ENCODE peak calls at places on chromosomes 3 and 15, in six cellular contexts. M, P, J, U, Y and Z are unnamed samples.

GRCh38 chr3:14505803-14506500 is 34.2 kb downstream of the GRIP2 start:
- DNase-seq in M (no peak), P (no peak), J (no peak), U (no peak), Y (no peak), Z (no peak)

GRCh38 chr15:78944669-78945407 is at the start of gene CTSH:
- DNase-seq in M (no peak), P (peak), J (peak), U (peak), Y (peak), Z (peak)

GRCh38 chr15:82047493-82048446 is 2.0 kb upstream of the MEX3B start:
- DNase-seq in M (no peak), P (no peak), J (no peak), U (no peak), Y (no peak), Z (no peak)

GRCh38 chr15:70799667-70800450 is 36.5 kb upstream of the UACA start:
- DNase-seq in M (no peak), P (no peak), J (peak), U (no peak), Y (no peak), Z (no peak)

GRCh38 chr3:98039322-98040024 is 4.4 kb upstream of the GABRR3 start:
- DNase-seq in M (peak), P (peak), J (peak), U (peak), Y (peak), Z (no peak)

GRCh38 chr15:86311568-86312280 is 232.1 kb downstream of the AGBL1 start:
- DNase-seq in M (no peak), P (no peak), J (no peak), U (no peak), Y (no peak), Z (no peak)

GRCh38 chr3:139020868-139021234 is at the start of gene PRR23B:
- DNase-seq in M (no peak), P (peak), J (peak), U (no peak), Y (peak), Z (no peak)

GRCh38 chr3:51942603-51943450 is 664 bp downstream of the PARP3 start:
- DNase-seq in M (peak), P (no peak), J (peak), U (peak), Y (peak), Z (peak)

GRCh38 chr3:15903164-15903563 is 105.4 kb upstream of the ANKRD28 start:
- DNase-seq in M (no peak), P (no peak), J (no peak), U (no peak), Y (no peak), Z (no peak)

GRCh38 chr3:193780810-193781472 is 187.9 kb downstream of the OPA1 start:
- DNase-seq in M (no peak), P (peak), J (peak), U (peak), Y (peak), Z (peak)

GRCh38 chr3:38990621-38991020 is 61.1 kb downstream of the SCN11A start:
- DNase-seq in M (no peak), P (no peak), J (no peak), U (no peak), Y (no peak), Z (no peak)

GRCh38 chr3:142273501-142273900 is 48.1 kb upstream of the GK5 start:
- DNase-seq in M (no peak), P (no peak), J (no peak), U (no peak), Y (no peak), Z (no peak)

GRCh38 chr3:44988073-44988472 is 12.0 kb downstream of the EXOSC7 start:
- DNase-seq in M (no peak), P (no peak), J (no peak), U (no peak), Y (peak), Z (no peak)

GRCh38 chr15:67495585-67495984 is 25.3 kb upstream of the C15orf61 start:
- DNase-seq in M (no peak), P (no peak), J (no peak), U (no peak), Y (no peak), Z (no peak)
- TF ChIP-seq TAF1 in M (no peak), P (no peak), J (no peak), U (no peak), Y (no peak), Z (no peak)

DNA sequence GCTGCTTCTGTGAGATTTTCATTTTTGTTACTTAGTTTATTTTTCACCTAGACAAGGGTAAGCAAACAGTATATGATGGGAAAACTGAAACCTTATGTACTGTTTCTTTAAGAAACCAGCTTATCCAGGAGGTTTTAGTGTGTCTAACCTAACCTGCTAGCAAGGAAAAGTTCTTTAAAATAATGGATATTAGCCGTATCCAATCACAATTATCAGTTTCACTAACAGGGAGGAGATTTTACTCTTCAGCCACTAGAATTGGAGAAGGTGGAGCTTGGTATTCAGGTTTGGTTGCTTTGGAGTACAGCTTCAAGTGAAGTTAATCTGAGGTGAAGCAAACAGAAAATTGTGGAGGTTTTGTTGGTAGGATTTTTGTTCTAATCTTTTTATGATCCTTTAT is 12.8 kb downstream of the ZFAND6 start:
- DNase-seq in M (peak), P (no peak), J (peak), U (no peak), Y (peak), Z (no peak)
- TF ChIP-seq POLR2AphosphoS5 in M (no peak), P (no peak), J (peak), U (no peak), Y (peak), Z (no peak)

DNA sequence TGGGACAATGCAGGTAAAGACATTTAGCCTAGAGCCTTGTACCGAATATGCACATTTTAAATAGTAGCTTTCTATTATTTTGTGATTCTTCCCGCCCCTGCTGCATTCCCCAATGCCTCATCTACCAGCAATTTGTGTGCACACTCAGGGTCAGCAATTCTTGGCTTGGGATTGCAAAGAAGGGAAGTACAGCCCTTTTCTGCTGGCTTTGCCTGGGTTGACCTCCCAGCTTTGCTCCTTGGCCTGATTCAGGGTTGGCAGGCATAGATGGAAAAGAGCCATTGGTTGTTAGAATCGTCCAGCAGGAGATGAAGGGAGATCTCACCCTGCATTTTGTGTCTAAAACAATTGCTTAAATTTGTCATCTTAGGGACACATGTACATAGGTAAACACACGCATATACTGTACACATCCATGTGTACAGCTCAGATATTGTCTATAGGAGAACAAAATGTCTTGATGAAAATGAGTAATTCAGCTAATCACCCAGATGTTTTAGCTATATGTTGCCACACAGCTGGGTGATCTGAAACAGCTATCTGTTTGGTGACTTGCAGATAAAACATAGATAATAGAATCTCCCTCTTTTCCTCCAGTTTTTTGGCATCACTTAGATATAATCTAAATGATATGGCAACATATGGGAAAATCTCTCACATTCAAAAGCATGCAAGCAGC is 340.9 kb upstream of the TBL1XR1 start:
- DNase-seq in M (no peak), P (no peak), J (no peak), U (no peak), Y (peak), Z (no peak)
- TF ChIP-seq TAF1 in M (no peak), P (no peak), J (no peak), U (no peak), Y (no peak), Z (no peak)

GRCh38 chr15:89165677-89166076 is 55.7 kb downstream of the RLBP1 start:
- DNase-seq in M (no peak), P (no peak), J (peak), U (no peak), Y (no peak), Z (no peak)

GRCh38 chr15:89171136-89172072 is 50.0 kb downstream of the RLBP1 start:
- DNase-seq in M (no peak), P (peak), J (peak), U (no peak), Y (peak), Z (no peak)

GRCh38 chr15:89163271-89164055 is 57.9 kb downstream of the RLBP1 start:
- DNase-seq in M (no peak), P (no peak), J (no peak), U (no peak), Y (no peak), Z (no peak)

GRCh38 chr15:89164712-89165211 is 56.6 kb downstream of the RLBP1 start:
- DNase-seq in M (no peak), P (no peak), J (peak), U (no peak), Y (no peak), Z (no peak)

DNA sequence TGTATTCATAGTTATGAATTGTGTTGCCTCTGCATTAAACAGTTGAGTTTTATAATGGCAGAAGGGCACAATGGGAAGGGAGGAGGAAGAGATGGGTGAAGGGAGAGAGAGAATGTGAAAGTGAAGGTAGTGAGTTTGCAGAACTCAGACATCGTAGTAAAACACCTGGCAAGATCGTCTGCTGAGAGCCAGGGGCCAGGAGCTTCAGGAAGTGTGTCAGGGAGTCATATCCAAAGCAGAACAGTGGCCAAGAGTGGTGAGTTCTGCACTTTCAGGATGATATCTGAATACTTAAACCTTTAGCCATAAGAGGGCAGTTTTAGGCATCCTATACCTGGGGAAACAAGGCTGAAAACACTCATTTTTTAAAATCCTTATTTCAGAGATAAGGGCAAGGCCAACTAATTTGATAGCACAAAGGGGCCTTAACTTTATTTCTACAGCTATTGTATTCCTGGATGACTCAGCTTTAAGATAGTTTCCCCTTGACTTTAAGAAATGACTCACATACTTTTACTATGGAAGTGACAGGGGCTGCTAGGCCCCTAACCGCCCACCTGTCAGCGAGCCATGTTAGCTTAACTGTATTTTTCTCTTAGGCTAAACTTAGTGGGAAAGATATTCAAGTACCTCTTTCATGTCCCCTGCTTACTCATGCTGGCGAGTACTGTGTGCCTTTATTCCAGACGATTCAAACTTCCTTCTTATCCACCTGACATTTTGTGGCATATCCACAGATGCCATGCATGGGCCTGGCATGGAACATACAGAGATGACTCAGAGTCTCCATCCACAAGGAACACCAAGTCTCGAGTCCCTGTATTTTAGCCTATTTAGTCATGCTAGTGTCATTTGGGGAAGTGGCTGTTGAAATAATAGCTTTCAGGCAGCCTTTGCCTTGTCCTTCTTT is 53.9 kb downstream of the RLBP1 start:
- DNase-seq in M (peak), P (no peak), J (peak), U (no peak), Y (no peak), Z (no peak)
- TF ChIP-seq POLR2AphosphoS5 in M (no peak), P (no peak), J (no peak), U (no peak), Y (peak), Z (no peak)

GRCh38 chr15:45449387-45449786 is 71.0 kb upstream of the GATM start:
- DNase-seq in M (no peak), P (no peak), J (no peak), U (no peak), Y (no peak), Z (no peak)
- TF ChIP-seq TAF1 in M (no peak), P (no peak), J (no peak), U (no peak), Y (no peak), Z (no peak)

GRCh38 chr15:37056168-37056893 is 44.0 kb downstream of the MEIS2 start:
- DNase-seq in M (no peak), P (no peak), J (no peak), U (no peak), Y (no peak), Z (no peak)
- TF ChIP-seq POLR2AphosphoS5 in M (no peak), P (no peak), J (no peak), U (no peak), Y (no peak), Z (no peak)

GRCh38 chr3:170038434-170039110 is 777 bp downstream of the GPR160 start:
- DNase-seq in M (no peak), P (peak), J (no peak), U (peak), Y (no peak), Z (peak)
- TF ChIP-seq TAF1 in M (peak), P (peak), J (no peak), U (no peak), Y (no peak), Z (no peak)

GRCh38 chr15:59200560-59200959 is 6.1 kb upstream of the LDHAL6B start:
- DNase-seq in M (no peak), P (no peak), J (no peak), U (no peak), Y (no peak), Z (no peak)
- TF ChIP-seq POLR2AphosphoS5 in M (no peak), P (no peak), J (no peak), U (no peak), Y (no peak), Z (no peak)